ENCODE peak calls at places on chromosomes 3 and 15, in seven cellular contexts. T is mesendoderm, W is H9, Y is mesenchymal stem cell, P is IMR-90, M is H1, O is trophoblast cell. J is an unnamed sample.

GRCh38 chr3:123353227-123353851 is 95.6 kb downstream of the ADCY5 start:
- DNase-seq in T (no peak), W (no peak), Y (no peak), P (no peak), M (no peak), O (no peak), J (no peak)

GRCh38 chr3:128353361-128353965 is 113.2 kb downstream of the DNAJB8 start:
- DNase-seq in T (no peak), W (no peak), Y (peak; percentile 45), P (no peak), M (no peak), O (no peak), J (no peak)

GRCh38 chr3:39501982-39502837 is 34.7 kb downstream of the MOBP start:
- DNase-seq in T (no peak), W (no peak), Y (no peak), P (no peak), M (no peak), O (no peak), J (no peak)

GRCh38 chr3:178137206-178137605 is 399.0 kb upstream of the KCNMB2 start:
- DNase-seq in T (no peak), W (no peak), Y (no peak), P (peak; percentile 10), M (no peak), O (no peak), J (no peak)

GRCh38 chr3:150015906-150016305 is 45.2 kb upstream of the PFN2 start:
- DNase-seq in T (no peak), W (no peak), Y (no peak), P (no peak), M (no peak), O (peak; percentile 10), J (no peak)

GRCh38 chr3:195806211-195806915 is 5.4 kb downstream of the MUC4 start:
- DNase-seq in T (peak; percentile 85), W (peak; percentile 92), Y (no peak), P (no peak), M (peak; percentile 84), O (no peak), J (peak; percentile 27)

GRCh38 chr3:30702038-30702437 is 95.6 kb downstream of the TGFBR2 start:
- DNase-seq in T (no peak), W (no peak), Y (no peak), P (no peak), M (no peak), O (no peak), J (no peak)

GRCh38 chr15:73996939-73997338 is 2.4 kb downstream of the PML start:
- DNase-seq in T (no peak), W (no peak), Y (peak; percentile 72), P (no peak), M (no peak), O (no peak), J (no peak)

GRCh38 chr15:65333441-65333820 is 29.0 kb downstream of the RNU5B-1 start:
- DNase-seq in T (no peak), W (no peak), Y (no peak), P (no peak), M (no peak), O (no peak), J (no peak)

GRCh38 chr3:194089357-194090177 is 46.4 kb upstream of the HES1 start:
- DNase-seq in T (peak; percentile 99), W (peak; percentile 56), Y (peak; percentile 99), P (peak; percentile 97), M (peak; percentile 82), O (peak; percentile 97), J (peak; percentile 45)

GRCh38 chr3:5138214-5138981 is 16.3 kb downstream of the ARL8B start:
- DNase-seq in T (no peak), W (no peak), Y (peak; percentile 55), P (peak; percentile 62), M (no peak), O (no peak), J (no peak)

GRCh38 chr3:17585561-17586325 is 156.7 kb downstream of the TBC1D5 start:
- DNase-seq in T (no peak), W (no peak), Y (no peak), P (peak; percentile 7), M (no peak), O (no peak), J (peak; percentile 23)
- H3K23ac ChIP-seq in T (no peak overlapping the region), W (no peak overlapping the region), Y (no peak overlapping the region), P (no peak overlapping the region), M (no peak overlapping the region), O (no peak overlapping the region), J (no peak overlapping the region)

DNA sequence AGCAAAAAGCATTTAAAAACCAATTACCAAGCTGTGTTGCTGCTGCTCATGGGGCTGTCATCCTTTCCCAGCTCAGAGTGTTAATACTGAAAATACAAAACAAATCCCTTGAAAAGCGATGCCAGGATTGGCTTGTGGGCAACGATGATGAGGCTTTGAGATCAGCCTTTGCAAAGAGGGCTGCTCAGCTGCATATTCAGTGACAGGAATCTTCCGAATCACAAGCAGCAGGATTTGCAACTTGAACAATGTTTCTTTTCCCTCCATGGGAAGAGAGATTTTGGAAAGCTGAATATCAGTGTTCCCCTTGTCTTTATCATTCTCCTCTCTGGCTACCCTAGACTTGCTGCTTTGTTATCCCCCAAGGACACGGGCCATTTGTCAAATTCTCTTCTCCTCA is 375.7 kb downstream of the GAP43 start:
- DNase-seq in T (no peak), W (no peak), Y (no peak), P (no peak), M (no peak), O (no peak), J (no peak)
- H3K4me1 ChIP-seq in T (peaks cover 7% of the 10 kb centered on the region), W (no peaks in the 10 kb centered on the region), Y (peaks cover 12% of the 10 kb centered on the region), P (peaks cover 10% of the 10 kb centered on the region), M (no peaks in the 10 kb centered on the region), O (no peaks in the 10 kb centered on the region), J (no peaks in the 10 kb centered on the region)

GRCh38 chr15:41078125-41078524 is 38.0 kb downstream of the INO80 start:
- DNase-seq in T (no peak), W (no peak), Y (no peak), P (no peak), M (no peak), O (no peak), J (no peak)
- H2BK120ac ChIP-seq in T (no peak overlapping the region), W (no peak overlapping the region), Y (no peak overlapping the region), P (no peak overlapping the region), M (no peak overlapping the region), O (no peak overlapping the region), J (no peak overlapping the region)

GRCh38 chr3:10387881-10388621 is 67.1 kb upstream of the SEC13 start:
- DNase-seq in T (peak; percentile 60), W (no peak), Y (peak; percentile 37), P (peak; percentile 15), M (no peak), O (no peak), J (peak; percentile 37)

GRCh38 chr3:10391391-10391790 is 70.5 kb upstream of the SEC13 start:
- DNase-seq in T (peak; percentile 74), W (no peak), Y (no peak), P (no peak), M (no peak), O (no peak), J (no peak)

GRCh38 chr3:10389995-10390394 is 69.1 kb upstream of the SEC13 start:
- DNase-seq in T (no peak), W (no peak), Y (no peak), P (no peak), M (no peak), O (no peak), J (no peak)

GRCh38 chr3:10390641-10391373 is 69.9 kb upstream of the SEC13 start:
- DNase-seq in T (no peak), W (no peak), Y (no peak), P (no peak), M (no peak), O (no peak), J (no peak)

DNA sequence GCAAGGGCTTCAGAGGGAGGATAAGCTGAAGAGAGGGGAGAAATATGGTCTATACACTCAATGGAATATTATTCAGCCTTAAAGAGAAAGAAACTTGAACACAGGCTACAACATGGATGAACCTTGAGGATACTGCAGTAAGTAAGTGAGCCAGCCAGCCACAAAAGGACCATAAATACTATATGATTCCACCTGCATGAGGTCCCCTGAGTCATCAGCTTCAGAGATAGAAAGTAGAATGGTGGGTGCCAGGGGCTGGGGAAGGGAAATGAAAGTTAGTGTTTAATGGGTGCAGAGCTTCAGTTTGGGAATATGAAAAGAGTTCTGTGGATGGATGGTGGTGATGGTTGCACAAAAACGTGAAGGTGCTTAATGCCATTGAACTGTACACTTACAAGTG is 68.4 kb upstream of the SEC13 start:
- DNase-seq in T (no peak), W (no peak), Y (no peak), P (no peak), M (no peak), O (no peak), J (no peak)
- H3K23ac ChIP-seq in T (no peak overlapping the region), W (no peak overlapping the region), Y (no peak overlapping the region), P (no peak overlapping the region), M (no peak overlapping the region), O (no peak overlapping the region), J (no peak overlapping the region)

DNA sequence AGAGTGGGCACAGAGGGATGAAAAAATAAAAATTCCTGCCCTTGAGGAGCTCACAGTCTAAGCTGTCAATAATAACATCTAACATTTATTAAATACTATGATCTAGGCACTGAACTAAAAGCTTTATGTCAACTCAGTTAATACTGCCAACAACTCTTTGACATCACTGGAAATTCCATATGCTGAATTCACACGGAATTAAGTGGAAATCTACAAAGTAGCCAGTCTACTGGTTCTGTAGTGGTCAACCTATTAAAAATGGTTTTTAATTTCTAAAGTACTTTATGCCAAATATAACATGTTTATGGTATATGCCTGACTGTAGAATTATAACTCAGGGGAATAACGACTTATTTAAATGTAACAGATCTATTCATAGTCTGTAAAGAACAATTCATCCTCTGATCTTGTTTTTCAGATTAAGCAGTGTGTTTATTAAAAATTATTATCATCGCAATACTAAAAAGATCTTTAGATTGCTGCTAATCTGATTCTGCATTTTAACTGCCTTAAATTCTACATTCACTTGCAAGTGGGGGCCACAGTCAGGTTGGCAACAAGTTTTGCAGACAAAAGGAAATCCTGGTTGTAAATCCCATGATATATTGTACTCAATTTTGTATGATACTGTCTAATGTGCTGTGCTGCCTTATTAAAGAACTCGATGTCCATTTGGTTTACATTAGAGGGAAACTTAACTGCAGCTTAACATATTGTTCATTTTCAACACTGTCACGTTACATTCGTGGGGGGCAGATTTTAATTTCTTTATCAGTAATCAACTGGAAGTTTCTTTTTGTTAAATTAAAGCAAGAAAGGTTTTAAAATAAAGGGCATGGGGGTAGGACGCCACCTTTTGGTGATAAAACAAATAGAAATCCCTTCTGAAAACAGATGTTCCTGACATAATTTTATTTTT is 2.6 kb upstream of the FOXP1 start:
- DNase-seq in T (peak; percentile 22), W (no peak), Y (peak; percentile 57), P (peak; percentile 66), M (no peak), O (peak; percentile 56), J (no peak)
- H3K4me1 ChIP-seq in T (no peaks in the 10 kb centered on the region), W (no peaks in the 10 kb centered on the region), Y (peaks cover 3% of the 10 kb centered on the region), P (peaks cover 14% of the 10 kb centered on the region), M (no peaks in the 10 kb centered on the region), O (peaks cover 2% of the 10 kb centered on the region), J (peaks cover 10% of the 10 kb centered on the region)

DNA sequence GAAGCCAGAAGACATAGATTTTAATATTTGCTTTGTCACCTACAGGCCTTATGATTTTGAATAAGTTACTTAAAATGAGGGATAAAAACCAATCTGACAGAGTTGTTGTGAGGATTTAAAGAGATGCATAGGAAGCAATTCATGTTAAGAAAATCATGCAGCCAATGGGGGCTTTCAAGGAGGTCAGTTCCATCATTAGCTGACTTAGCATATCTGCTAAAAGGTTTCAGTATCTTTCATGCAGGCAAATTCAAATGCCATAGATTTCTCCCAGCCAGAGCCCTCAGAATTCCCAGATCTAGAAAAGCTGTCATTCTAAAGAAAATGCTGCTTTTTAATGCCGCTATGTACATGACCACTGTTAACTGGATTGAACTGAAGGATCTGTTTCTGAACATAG is 176.1 kb downstream of the GOLIM4 start:
- DNase-seq in T (no peak), W (no peak), Y (no peak), P (no peak), M (no peak), O (no peak), J (no peak)
- H2BK120ac ChIP-seq in T (no peak overlapping the region), W (no peak overlapping the region), Y (no peak overlapping the region), P (no peak overlapping the region), M (no peak overlapping the region), O (no peak overlapping the region), J (no peak overlapping the region)